ENCODE peak calls at places on chromosomes 7 and 10, in ten cellular contexts. L, Y, X, W, F, V, S, H, P and E are unnamed samples.

GRCh38 chr10:129880191-129880590 is 83.9 kb downstream of the EBF3 start:
- DNase-seq in L (no peak), Y (no peak), X (no peak), W (no peak), F (no peak), V (no peak), S (no peak), H (no peak), P (no peak), E (no peak)

GRCh38 chr10:133058267-133059092 is 29.2 kb upstream of the ADGRA1 start:
- DNase-seq in L (no peak), Y (no peak), X (no peak), W (no peak), F (no peak), V (no peak), S (no peak), H (no peak), P (no peak), E (no peak)

GRCh38 chr10:94416896-94417295 is 14.6 kb downstream of the TBC1D12 start:
- DNase-seq in L (no peak), Y (no peak), X (no peak), W (no peak), F (no peak), V (no peak), S (no peak), H (no peak), P (no peak), E (no peak)

GRCh38 chr7:96135241-96135640 is 186.7 kb downstream of the SLC25A13 start:
- DNase-seq in L (no peak), Y (no peak), X (no peak), W (no peak), F (no peak), V (no peak), S (no peak), H (no peak), P (no peak), E (no peak)

GRCh38 chr7:124489925-124490324 is 275.7 kb downstream of the GPR37 start:
- DNase-seq in L (no peak), Y (no peak), X (no peak), W (no peak), F (no peak), V (no peak), S (no peak), H (no peak), P (no peak), E (no peak)

GRCh38 chr10:122531935-122532334 is 28.6 kb upstream of the DMBT1 start:
- DNase-seq in L (no peak), Y (no peak), X (no peak), W (no peak), F (no peak), V (no peak), S (no peak), H (no peak), P (no peak), E (no peak)

GRCh38 chr10:18658992-18659783 is at the start of gene ARL5B:
- DNase-seq in L (peak; percentile 95), Y (peak; percentile 90), X (peak; percentile 98), W (peak; percentile 99), F (peak; percentile 98), V (peak; percentile 98), S (peak; percentile 98), H (peak; percentile 99), P (peak; percentile 99), E (peak; percentile 91)

GRCh38 chr10:101080933-101081546 is 19.3 kb downstream of the KAZALD1 start:
- DNase-seq in L (no peak), Y (no peak), X (peak; percentile 18), W (peak; percentile 40), F (peak; percentile 11), V (no peak), S (no peak), H (peak; percentile 29), P (no peak), E (no peak)

GRCh38 chr7:55020481-55020871 is 1.7 kb downstream of the EGFR start:
- DNase-seq in L (no peak), Y (no peak), X (peak; percentile 86), W (peak; percentile 18), F (no peak), V (no peak), S (peak; percentile 58), H (peak; percentile 56), P (no peak), E (no peak)

GRCh38 chr7:55018361-55019328 is at the start of gene EGFR:
- DNase-seq in L (peak; percentile 65), Y (no peak), X (peak; percentile 75), W (peak; percentile 77), F (peak; percentile 64), V (peak; percentile 91), S (peak; percentile 90), H (peak; percentile 84), P (peak; percentile 79), E (no peak)

GRCh38 chr7:55021053-55021452 is 2.2 kb downstream of the EGFR start:
- DNase-seq in L (no peak), Y (no peak), X (no peak), W (no peak), F (no peak), V (no peak), S (no peak), H (no peak), P (no peak), E (no peak)

GRCh38 chr7:55019329-55019690 is 493 bp downstream of the EGFR start:
- DNase-seq in L (peak; percentile 63), Y (no peak), X (no peak), W (peak; percentile 30), F (peak; percentile 15), V (no peak), S (peak; percentile 82), H (no peak), P (no peak), E (no peak)

GRCh38 chr7:55019691-55020480 is 1.1 kb downstream of the EGFR start:
- DNase-seq in L (peak; percentile 52), Y (no peak), X (no peak), W (no peak), F (no peak), V (peak; percentile 75), S (peak; percentile 74), H (no peak), P (no peak), E (no peak)
- TF ChIP-seq CTCF in L (no peak), Y (no peak), X (no peak), W (no peak), F (no peak), V (peak; percentile 25), S (no peak), H (peak; percentile 13), P (no peak), E (no peak)

GRCh38 chr7:38235606-38236005 is 37.8 kb downstream of the TARP start:
- DNase-seq in L (no peak), Y (no peak), X (no peak), W (no peak), F (no peak), V (peak; percentile 47), S (no peak), H (no peak), P (no peak), E (no peak)

GRCh38 chr7:38229386-38229785 is 44.0 kb downstream of the TARP start:
- DNase-seq in L (no peak), Y (no peak), X (peak; percentile 71), W (peak; percentile 16), F (no peak), V (no peak), S (no peak), H (peak; percentile 53), P (no peak), E (no peak)

DNA sequence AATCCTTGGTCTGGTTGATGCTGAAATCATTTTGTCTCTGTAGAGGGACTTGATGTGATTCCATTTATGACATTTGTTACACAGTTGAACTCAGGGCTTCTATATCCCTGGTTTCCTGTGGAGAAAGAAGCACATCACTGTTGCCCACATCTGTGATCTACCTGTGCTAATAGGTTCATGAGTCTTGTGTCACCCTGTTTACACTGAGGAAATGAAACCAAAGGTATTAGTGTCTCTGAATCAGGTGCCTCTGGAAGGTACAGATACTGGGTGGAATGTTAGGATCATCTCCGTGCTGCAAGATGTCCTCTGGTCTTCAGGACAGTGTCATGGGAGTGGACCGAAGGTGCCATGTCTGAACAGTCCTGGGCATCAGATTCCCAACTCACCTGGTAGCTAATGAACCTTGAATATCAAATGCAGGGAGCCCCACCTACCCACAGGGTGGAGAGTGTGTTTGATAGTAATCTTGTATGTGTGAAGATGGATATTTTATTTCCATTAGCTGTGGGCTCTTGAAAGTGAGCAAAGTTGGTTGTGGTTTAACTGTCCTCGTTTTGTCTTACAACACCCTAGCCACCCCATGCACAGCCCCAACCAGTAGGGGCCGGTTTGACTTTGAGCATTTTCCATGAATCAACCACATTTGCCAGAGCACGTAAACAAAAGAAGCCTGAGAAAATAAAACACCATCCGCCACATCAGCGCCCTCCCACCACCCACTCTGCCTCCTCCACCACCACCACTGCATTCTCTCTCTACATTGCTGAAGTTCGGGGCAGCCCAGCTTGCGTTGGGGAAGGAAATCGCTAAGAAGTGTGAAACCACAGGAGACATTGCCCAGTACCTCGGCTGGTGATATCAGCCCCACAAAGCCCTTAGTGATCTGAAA is 40.7 kb downstream of the TARP start:
- DNase-seq in L (peak; percentile 56), Y (no peak), X (peak; percentile 11), W (no peak), F (no peak), V (no peak), S (peak; percentile 54), H (peak; percentile 51), P (no peak), E (peak; percentile 82)
- TF ChIP-seq CTCF in L (no peak), Y (no peak), X (no peak), W (no peak), F (no peak), V (no peak), S (no peak), H (no peak), P (no peak), E (no peak)

DNA sequence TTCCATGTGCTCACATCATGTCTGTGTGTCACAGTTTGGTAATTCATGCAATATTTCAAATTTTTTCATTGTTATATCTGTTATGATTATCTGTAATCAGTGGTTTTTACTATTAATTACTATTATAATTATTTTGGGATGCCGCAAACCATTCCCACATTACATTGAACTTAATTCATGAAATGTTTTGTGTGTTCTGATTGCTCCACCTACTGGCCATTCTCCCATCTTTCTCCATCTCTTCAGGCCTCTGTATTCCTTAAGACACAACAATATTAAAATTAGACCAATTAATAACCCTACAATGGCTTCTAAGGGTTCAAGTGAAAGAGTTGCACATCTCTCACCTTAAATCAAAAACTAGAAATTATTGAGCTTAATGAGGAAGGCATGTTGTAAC is 398.5 kb downstream of the PCDH15 start:
- DNase-seq in L (no peak), Y (no peak), X (peak; percentile 16), W (peak; percentile 29), F (peak; percentile 53), V (peak; percentile 1), S (no peak), H (peak; percentile 52), P (no peak), E (no peak)
- TF ChIP-seq CTCF in L (peak; percentile 16), Y (peak; percentile 79), X (peak; percentile 9), W (peak; percentile 32), F (peak; percentile 16), V (peak; percentile 61), S (no peak), H (peak; percentile 44), P (no peak), E (no peak)

GRCh38 chr7:154929006-154929726 is 73.8 kb downstream of the PAXIP1 start:
- DNase-seq in L (no peak), Y (no peak), X (no peak), W (peak; percentile 3), F (peak; percentile 9), V (no peak), S (peak; percentile 61), H (no peak), P (no peak), E (no peak)

GRCh38 chr7:154927624-154928125 is 75.2 kb downstream of the PAXIP1 start:
- DNase-seq in L (peak; percentile 68), Y (no peak), X (peak; percentile 92), W (peak; percentile 95), F (peak; percentile 86), V (peak; percentile 68), S (peak; percentile 53), H (peak; percentile 97), P (peak; percentile 81), E (peak; percentile 60)

GRCh38 chr7:154928136-154929005 is 74.6 kb downstream of the PAXIP1 start:
- DNase-seq in L (peak; percentile 84), Y (no peak), X (peak; percentile 96), W (peak; percentile 97), F (peak; percentile 99), V (peak; percentile 58), S (peak; percentile 47), H (peak; percentile 96), P (peak; percentile 90), E (peak; percentile 54)

DNA sequence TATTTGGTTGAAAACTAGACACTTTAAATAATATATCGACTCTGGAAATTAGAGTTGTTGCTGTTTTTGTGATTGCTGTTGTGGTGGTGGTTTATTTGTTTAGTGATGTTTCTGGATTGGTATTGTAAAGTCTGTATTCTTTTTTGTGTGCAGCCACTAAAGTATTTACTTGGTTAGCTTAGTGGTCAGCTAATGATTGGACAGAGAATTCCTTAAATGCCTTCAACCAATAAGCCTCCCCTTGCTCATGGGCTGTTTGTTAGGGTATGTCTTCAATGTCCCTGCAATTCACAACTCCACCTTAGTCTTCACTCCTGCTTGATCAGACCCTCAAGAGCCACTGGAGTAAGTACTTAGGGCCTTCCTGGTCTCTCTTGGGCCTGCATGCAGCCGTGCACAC is 71.0 kb downstream of the PAXIP1 start:
- DNase-seq in L (no peak), Y (no peak), X (no peak), W (peak; percentile 2), F (no peak), V (no peak), S (no peak), H (peak; percentile 8), P (no peak), E (no peak)
- TF ChIP-seq CTCF in L (no peak), Y (no peak), X (no peak), W (no peak), F (no peak), V (no peak), S (no peak), H (no peak), P (no peak), E (no peak)